ENCODE peak calls at places on chromosomes 2 and 18, in eight cellular contexts. D, Q, F, Y, T, K, E and R are unnamed samples. For H3K4me1, the result is how much of the 10 kb centered on the place peaks cover.

GRCh38 chr2:180938419-180938818 is 42.0 kb upstream of the UBE2E3 start:
- DNase-seq in D (no peak), Q (no peak), F (no peak), Y (no peak), T (no peak), K (no peak), E (peak), R (no peak)

GRCh38 chr2:5846881-5847280 is 154.7 kb downstream of the SOX11 start:
- DNase-seq in D (no peak), Q (no peak), F (no peak), Y (no peak), T (no peak), K (no peak), E (peak), R (no peak)

GRCh38 chr2:129499747-129500146 is 479.7 kb upstream of the RAB6C start:
- DNase-seq in D (no peak), Q (no peak), F (no peak), Y (no peak), T (no peak), K (no peak), E (no peak), R (no peak)

GRCh38 chr2:70123051-70123828 is 36.0 kb downstream of the PCBP1 start:
- DNase-seq in D (peak), Q (no peak), F (peak), Y (no peak), T (peak), K (peak), E (peak), R (peak)

GRCh38 chr18:8084160-8084559 is 517.0 kb downstream of the PTPRM start:
- DNase-seq in D (peak), Q (peak), F (no peak), Y (no peak), T (peak), K (no peak), E (peak), R (no peak)

GRCh38 chr2:26693287-26693849 is 846 bp downstream of the KCNK3 start:
- DNase-seq in D (peak), Q (no peak), F (peak), Y (no peak), T (peak), K (no peak), E (peak), R (no peak)

GRCh38 chr2:46270384-46270783 is 26.8 kb upstream of the EPAS1 start:
- DNase-seq in D (no peak), Q (no peak), F (no peak), Y (peak), T (no peak), K (no peak), E (peak), R (no peak)

GRCh38 chr18:32389868-32390267 is 80.8 kb downstream of the GAREM1 start:
- DNase-seq in D (no peak), Q (no peak), F (peak), Y (no peak), T (no peak), K (peak), E (no peak), R (peak)

GRCh38 chr2:194556639-194557038 is 1100.4 kb upstream of the SLC39A10 start:
- DNase-seq in D (no peak), Q (no peak), F (no peak), Y (no peak), T (no peak), K (no peak), E (no peak), R (no peak)

GRCh38 chr2:171711351-171711750 is 24.1 kb downstream of the DYNC1I2 start:
- DNase-seq in D (no peak), Q (no peak), F (no peak), Y (no peak), T (no peak), K (no peak), E (no peak), R (no peak)

GRCh38 chr2:151947524-151948165 is 119.4 kb upstream of the ARL5A start:
- DNase-seq in D (peak), Q (no peak), F (peak), Y (no peak), T (no peak), K (peak), E (no peak), R (no peak)

GRCh38 chr2:28691774-28692281 is 59.8 kb upstream of the PPP1CB start:
- DNase-seq in D (peak), Q (no peak), F (peak), Y (no peak), T (peak), K (no peak), E (peak), R (peak)

GRCh38 chr2:28977176-28977875 is 3.8 kb upstream of the TOGARAM2 start:
- DNase-seq in D (no peak), Q (no peak), F (no peak), Y (no peak), T (no peak), K (no peak), E (no peak), R (no peak)

GRCh38 chr2:128447538-128447885 is 128.8 kb upstream of the HS6ST1 start:
- DNase-seq in D (no peak), Q (no peak), F (no peak), Y (peak), T (no peak), K (no peak), E (no peak), R (no peak)

GRCh38 chr2:71256421-71256820 is 29.5 kb upstream of the PAIP2B start:
- DNase-seq in D (no peak), Q (no peak), F (no peak), Y (no peak), T (no peak), K (no peak), E (no peak), R (no peak)

GRCh38 chr18:72376256-72376655 is 167.9 kb downstream of the CBLN2 start:
- DNase-seq in D (no peak), Q (no peak), F (no peak), Y (no peak), T (no peak), K (no peak), E (no peak), R (no peak)

GRCh38 chr2:28348149-28348567 is 44.5 kb upstream of the FOSL2 start:
- DNase-seq in D (no peak), Q (no peak), F (peak), Y (no peak), T (no peak), K (no peak), E (no peak), R (no peak)

GRCh38 chr2:8149985-8150547 is 531.8 kb upstream of the ID2 start:
- DNase-seq in D (peak), Q (no peak), F (no peak), Y (no peak), T (no peak), K (no peak), E (peak), R (no peak)

GRCh38 chr2:84959494-84960156 is 11.3 kb upstream of the KCMF1 start:
- DNase-seq in D (peak), Q (no peak), F (no peak), Y (no peak), T (no peak), K (no peak), E (peak), R (no peak)

GRCh38 chr2:100013892-100014677 is 128.3 kb downstream of the AFF3 start:
- DNase-seq in D (peak), Q (no peak), F (peak), Y (no peak), T (peak), K (no peak), E (peak), R (peak)

GRCh38 chr2:123695449-123695848 is 329.6 kb upstream of the CNTNAP5 start:
- DNase-seq in D (no peak), Q (no peak), F (no peak), Y (no peak), T (peak), K (no peak), E (no peak), R (no peak)

GRCh38 chr2:16629770-16630169 is 35.9 kb downstream of the CYRIA start:
- DNase-seq in D (no peak), Q (no peak), F (no peak), Y (no peak), T (no peak), K (no peak), E (no peak), R (no peak)

GRCh38 chr2:110807520-110807919 is 75.1 kb downstream of the ACOXL start:
- DNase-seq in D (no peak), Q (no peak), F (no peak), Y (no peak), T (no peak), K (no peak), E (no peak), R (peak)

GRCh38 chr2:74281576-74281975 is 61.6 kb downstream of the SLC4A5 start:
- DNase-seq in D (no peak), Q (no peak), F (no peak), Y (no peak), T (no peak), K (no peak), E (no peak), R (no peak)

GRCh38 chr2:524442-524841 is 152.8 kb downstream of the TMEM18 start:
- DNase-seq in D (no peak), Q (no peak), F (no peak), Y (peak), T (no peak), K (no peak), E (peak), R (no peak)

GRCh38 chr2:27920148-27920885 is 29.8 kb downstream of the BABAM2 start:
- DNase-seq in D (no peak), Q (no peak), F (no peak), Y (no peak), T (no peak), K (no peak), E (no peak), R (no peak)

GRCh38 chr2:146661494-146662096 is 1183.2 kb upstream of the ACVR2A start:
- DNase-seq in D (no peak), Q (peak), F (no peak), Y (no peak), T (peak), K (no peak), E (peak), R (no peak)

GRCh38 chr2:216829533-216829932 is 30.3 kb downstream of the TNP1 start:
- DNase-seq in D (no peak), Q (no peak), F (peak), Y (no peak), T (peak), K (peak), E (peak), R (peak)

GRCh38 chr2:178331474-178332431 is 119.2 kb downstream of the PRKRA start:
- DNase-seq in D (no peak), Q (no peak), F (no peak), Y (no peak), T (peak), K (no peak), E (no peak), R (no peak)

GRCh38 chr2:2620604-2621003 is 289.5 kb upstream of the MYT1L start:
- DNase-seq in D (peak), Q (no peak), F (no peak), Y (peak), T (no peak), K (no peak), E (no peak), R (no peak)

GRCh38 chr2:190637331-190637734 is 11.6 kb upstream of the NAB1 start:
- DNase-seq in D (peak), Q (peak), F (no peak), Y (no peak), T (no peak), K (no peak), E (peak), R (no peak)

GRCh38 chr2:122634261-122634660 is 878.8 kb downstream of the TSN start:
- DNase-seq in D (no peak), Q (no peak), F (no peak), Y (no peak), T (peak), K (no peak), E (peak), R (no peak)

GRCh38 chr2:429575-430254 is 141.8 kb upstream of the ALKAL2 start:
- DNase-seq in D (no peak), Q (peak), F (no peak), Y (peak), T (no peak), K (no peak), E (no peak), R (no peak)

GRCh38 chr2:240387669-240388358 is 47.6 kb upstream of the GPC1 start:
- DNase-seq in D (no peak), Q (no peak), F (peak), Y (no peak), T (peak), K (peak), E (peak), R (peak)

GRCh38 chr2:59237311-59237710 is 996.2 kb upstream of the FANCL start:
- DNase-seq in D (no peak), Q (no peak), F (no peak), Y (no peak), T (no peak), K (no peak), E (no peak), R (no peak)

GRCh38 chr18:69127844-69128486 is 272.7 kb upstream of the DOK6 start:
- DNase-seq in D (no peak), Q (no peak), F (no peak), Y (no peak), T (no peak), K (no peak), E (peak), R (no peak)

GRCh38 chr2:219277703-219278654 is 1.2 kb upstream of the DNAJB2 start:
- DNase-seq in D (peak), Q (peak), F (peak), Y (peak), T (peak), K (peak), E (peak), R (peak)

GRCh38 chr2:126751477-126751876 is 95.5 kb downstream of the GYPC start:
- DNase-seq in D (no peak), Q (no peak), F (no peak), Y (peak), T (no peak), K (no peak), E (no peak), R (no peak)

GRCh38 chr2:177217247-177217843 is 4.8 kb downstream of the HNRNPA3 start:
- DNase-seq in D (no peak), Q (no peak), F (no peak), Y (no peak), T (no peak), K (no peak), E (no peak), R (no peak)
- H3K4me1 ChIP-seq in D (under half), Q (under half), F (under half), Y (half or more), T (under half), K (under half), E (under half), R (half or more)

DNA sequence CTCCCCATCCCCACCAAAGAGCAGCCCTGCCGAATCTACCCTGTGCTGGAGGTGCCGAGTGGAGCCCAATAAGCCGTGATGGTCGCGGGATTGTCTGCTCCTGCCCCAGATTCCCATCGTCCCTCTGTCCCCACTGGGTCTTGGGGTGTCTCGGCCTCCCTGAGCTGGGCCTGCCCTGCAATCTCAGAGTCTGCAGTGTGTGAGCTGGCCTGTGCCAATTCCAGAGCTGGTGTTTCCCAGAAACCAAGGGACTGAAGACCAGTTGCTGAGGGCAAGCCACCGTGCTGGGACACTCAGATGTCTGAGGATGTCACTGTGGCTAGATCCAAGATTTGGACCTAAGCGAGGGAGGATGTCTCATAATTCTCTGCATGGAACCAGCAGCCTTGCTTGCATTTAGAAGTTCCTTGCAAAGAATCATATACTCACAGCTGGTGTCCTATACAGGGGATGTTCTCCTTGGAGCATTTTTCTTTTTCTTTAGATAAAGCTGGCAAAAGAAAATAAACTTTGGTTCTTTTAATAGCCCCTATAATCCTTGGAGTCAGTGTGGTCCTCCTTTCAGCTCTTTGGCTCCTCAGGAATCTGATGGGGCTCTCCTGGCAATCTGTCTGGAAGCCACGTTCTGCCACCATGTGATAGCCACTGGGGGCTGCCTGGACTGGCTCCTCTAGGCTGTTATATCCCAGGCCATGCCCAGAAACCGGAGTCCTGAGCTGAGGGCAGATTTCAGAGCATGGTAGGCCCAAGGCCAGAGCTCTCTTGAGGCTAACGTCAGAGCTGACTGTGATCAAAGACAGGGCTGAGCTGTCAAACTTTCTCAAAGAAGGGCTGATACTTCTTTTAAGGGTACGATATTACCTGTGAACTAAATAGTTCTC is 140.1 kb upstream of the HAAO start:
- DNase-seq in D (no peak), Q (no peak), F (peak), Y (no peak), T (no peak), K (no peak), E (no peak), R (no peak)
- H3K4me1 ChIP-seq in D (under half), Q (under half), F (under half), Y (half or more), T (half or more), K (under half), E (under half), R (half or more)

GRCh38 chr18:48166336-48166875 is 235.9 kb upstream of the SMAD2 start:
- DNase-seq in D (no peak), Q (no peak), F (no peak), Y (no peak), T (no peak), K (no peak), E (no peak), R (no peak)

GRCh38 chr18:48164096-48164475 is 233.6 kb upstream of the SMAD2 start:
- DNase-seq in D (no peak), Q (no peak), F (no peak), Y (no peak), T (no peak), K (no peak), E (no peak), R (no peak)

GRCh38 chr18:48166971-48167370 is 236.5 kb upstream of the SMAD2 start:
- DNase-seq in D (no peak), Q (no peak), F (peak), Y (no peak), T (no peak), K (peak), E (no peak), R (peak)

GRCh38 chr18:48164701-48165100 is 234.2 kb upstream of the SMAD2 start:
- DNase-seq in D (no peak), Q (no peak), F (no peak), Y (no peak), T (no peak), K (no peak), E (no peak), R (no peak)

DNA sequence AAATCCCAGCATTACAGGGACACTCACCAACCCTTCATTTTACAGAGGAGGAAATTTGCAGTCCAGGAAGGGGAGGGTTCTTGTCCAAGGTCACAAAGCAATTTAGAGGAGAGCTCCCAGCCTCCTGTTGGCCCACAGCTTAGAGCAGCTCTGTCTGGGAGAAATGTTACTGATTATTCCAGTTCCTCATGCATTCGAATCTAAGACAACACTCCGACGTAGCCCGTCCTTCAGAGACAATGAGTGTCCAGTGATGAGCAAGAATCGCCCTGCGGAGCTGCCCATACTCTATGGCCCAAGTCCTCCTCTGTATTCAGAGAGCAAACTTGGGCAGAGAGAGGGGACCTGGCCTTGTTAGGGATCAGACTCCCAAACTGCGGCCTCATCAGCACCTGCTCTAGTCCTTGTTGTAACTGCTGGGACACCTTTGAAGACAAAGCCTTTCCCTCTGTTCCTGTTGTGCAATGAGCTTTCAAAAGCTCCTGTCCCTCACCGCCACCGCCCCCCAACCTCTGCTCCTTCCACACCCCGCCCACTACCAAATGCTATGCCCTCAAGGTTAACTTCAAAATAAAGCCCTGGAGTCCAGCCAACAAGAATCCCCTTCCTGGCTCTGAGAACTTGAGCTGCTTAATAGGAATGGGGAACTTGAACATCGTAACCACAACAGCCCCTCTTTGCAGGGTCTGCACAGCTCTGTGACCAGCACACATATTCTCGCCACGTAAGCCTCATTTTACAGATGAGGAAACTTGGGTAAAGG is 234.8 kb upstream of the SMAD2 start:
- DNase-seq in D (no peak), Q (no peak), F (no peak), Y (no peak), T (no peak), K (no peak), E (no peak), R (no peak)
- H3K4me1 ChIP-seq in D (under half), Q (under half), F (under half), Y (half or more), T (half or more), K (under half), E (under half), R (half or more)

DNA sequence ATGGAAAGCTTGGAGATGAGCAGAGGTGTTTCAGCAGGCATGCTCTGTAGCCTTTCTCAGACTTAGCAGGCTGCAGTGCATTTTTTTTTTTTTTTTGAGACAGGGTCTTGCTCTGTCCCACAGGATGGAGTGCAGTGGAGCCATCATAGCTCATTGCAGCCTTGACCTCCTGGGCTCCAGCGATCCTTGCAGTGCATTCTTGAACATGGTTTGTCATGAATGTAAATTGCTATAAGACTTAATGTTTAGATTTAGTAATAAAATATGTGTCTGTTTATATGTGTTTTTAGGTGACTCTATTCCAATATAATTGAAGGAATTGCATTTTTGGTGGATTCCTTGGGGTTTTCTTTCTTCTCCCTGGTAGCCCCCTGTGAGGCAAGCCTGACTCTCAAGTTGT is 22.6 kb downstream of the LYPD6B start:
- DNase-seq in D (peak), Q (no peak), F (no peak), Y (peak), T (no peak), K (no peak), E (no peak), R (no peak)
- H3K4me1 ChIP-seq in D (under half), Q (under half), F (under half), Y (under half), T (under half), K (under half), E (under half), R (under half)

GRCh38 chr18:63216497-63216896 is 103.1 kb downstream of the BCL2 start:
- DNase-seq in D (no peak), Q (no peak), F (no peak), Y (no peak), T (no peak), K (no peak), E (no peak), R (no peak)
- H3K4me1 ChIP-seq in D (under half), Q (under half), F (under half), Y (under half), T (under half), K (under half), E (under half), R (under half)